ENCODE peak calls at places on chromosomes 13 and 19, in four cellular contexts. V is GM23248, Q is GM23338, D is mammary epithelial cell. S is an unnamed sample.

GRCh38 chr13:41966671-41967070 is 5.8 kb upstream of the VWA8 start:
- DNase-seq in V (no peak), Q (no peak), D (no peak), S (no peak)

GRCh38 chr13:96792736-96793444 is 201.4 kb downstream of the OXGR1 start:
- DNase-seq in D (no peak), Q (no peak), V (no peak), S (no peak)

GRCh38 chr13:32414580-32414979 is 13.3 kb downstream of the N4BP2L1 start:
- DNase-seq in V (no peak), D (no peak), Q (no peak), S (no peak)

GRCh38 chr19:12639901-12640613 is 26.5 kb downstream of the MAN2B1 start:
- DNase-seq in D (peak), V (peak), Q (peak), S (peak)

GRCh38 chr19:3358919-3359849 is 7.2 kb upstream of the NFIC start:
- DNase-seq in D (no peak), V (peak), Q (peak), S (no peak)

GRCh38 chr19:2443116-2443784 is 13.5 kb downstream of the LMNB2 start:
- DNase-seq in D (no peak), V (no peak), Q (no peak), S (no peak)

GRCh38 chr19:47531640-47532387 is 17.0 kb upstream of the NAPA start:
- DNase-seq in V (no peak), D (no peak), Q (no peak), S (no peak)

GRCh38 chr13:69935043-69935442 is 172.6 kb upstream of the ATXN8OS start:
- DNase-seq in D (peak), Q (no peak), V (no peak), S (no peak)

GRCh38 chr13:98488736-98489135 is 88.2 kb downstream of the STK24 start:
- DNase-seq in V (no peak), D (no peak), Q (no peak), S (no peak)

GRCh38 chr13:112032186-112032835 is 34.6 kb upstream of the SOX1 start:
- DNase-seq in D (peak), V (peak), Q (no peak), S (no peak)

GRCh38 chr13:47822036-47822435 is 179.0 kb downstream of the SUCLA2 start:
- DNase-seq in V (no peak), Q (no peak), D (no peak), S (no peak)
- TF ChIP-seq EZH2 in V (no peak), Q (no peak), D (no peak), S (no peak)

DNA sequence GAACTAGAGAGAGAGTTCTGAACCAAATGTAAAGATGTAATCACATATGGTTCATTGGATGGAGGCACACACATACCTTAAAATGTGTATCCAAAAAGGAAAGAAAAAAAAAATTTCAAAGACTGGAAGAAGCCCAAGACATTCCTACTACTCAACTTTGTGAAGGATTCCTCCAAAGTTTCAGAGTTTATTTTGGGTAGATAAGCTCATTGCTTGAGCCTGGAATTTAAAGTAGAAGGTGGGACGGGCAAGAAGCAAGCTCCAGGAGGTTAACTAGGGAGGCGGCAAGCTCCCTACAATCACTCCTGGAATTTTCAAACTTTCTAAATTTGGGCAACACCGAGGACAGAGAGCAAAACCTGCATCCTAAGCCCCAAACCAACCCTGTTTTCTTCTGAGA is 1.9 kb downstream of the TSHZ3 start:
- DNase-seq in V (peak), Q (no peak), D (no peak), S (no peak)
- H3K4me3 ChIP-seq in V (peak), Q (peak), D (no peak), S (no peak)

GRCh38 chr13:103884139-103884723 is 818.0 kb upstream of the SLC10A2 start:
- DNase-seq in V (no peak), Q (no peak), D (no peak), S (no peak)
- H2AFZ ChIP-seq in V (no peak), Q (no peak), D (no peak), S (no peak)

GRCh38 chr13:39349391-39349790 is 253.6 kb downstream of the LHFPL6 start:
- DNase-seq in V (no peak), D (no peak), Q (no peak), S (no peak)
- TF ChIP-seq EZH2 in V (no peak), D (no peak), Q (no peak), S (no peak)

DNA sequence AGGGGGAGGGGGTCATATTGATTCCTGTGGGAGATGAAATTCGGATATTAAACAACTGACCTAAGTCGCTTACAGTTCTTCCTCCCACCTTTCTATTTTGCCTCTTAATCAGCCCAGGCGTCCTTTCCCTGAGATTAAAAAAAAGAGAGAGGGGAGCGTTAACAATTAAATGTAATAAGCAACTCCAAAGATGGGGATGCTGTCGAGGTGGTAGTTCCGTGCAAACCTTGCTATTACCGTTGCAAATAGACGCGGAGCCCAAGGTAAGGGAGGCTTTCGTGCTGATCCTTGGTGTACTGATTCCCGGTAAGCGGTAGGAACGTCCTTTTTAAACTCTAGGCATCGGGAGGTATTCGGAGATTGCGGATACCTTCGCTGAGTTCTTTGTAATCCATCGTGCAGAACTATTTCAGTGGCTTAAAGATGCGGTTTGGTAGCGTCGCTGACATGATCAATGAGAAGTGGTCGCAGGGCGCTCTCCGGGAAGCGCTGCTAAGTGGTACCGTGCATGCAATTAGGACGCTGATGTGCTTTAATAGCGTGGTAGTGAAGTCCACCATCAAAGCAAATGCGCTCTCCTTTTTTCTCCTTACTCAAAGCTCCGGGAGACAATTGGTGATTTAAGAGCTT is 3.1 kb downstream of the SLITRK5 start:
- DNase-seq in Q (peak), D (no peak), V (no peak), S (no peak)
- H3K4me3 ChIP-seq in Q (peak), D (no peak), V (no peak), S (no peak)

GRCh38 chr13:36774895-36775294 is 44.1 kb upstream of the RFXAP start:
- DNase-seq in D (no peak), Q (no peak), V (no peak), S (peak)

GRCh38 chr13:36783883-36784282 is 35.1 kb upstream of the RFXAP start:
- DNase-seq in Q (no peak), V (no peak), D (no peak), S (no peak)

GRCh38 chr13:36776175-36776574 is 42.8 kb upstream of the RFXAP start:
- DNase-seq in D (no peak), V (no peak), Q (no peak), S (no peak)

GRCh38 chr13:36778083-36778671 is 40.8 kb upstream of the RFXAP start:
- DNase-seq in V (peak), Q (peak), D (peak), S (no peak)
- H2AFZ ChIP-seq in V (no peak), Q (peak), D (no peak), S (no peak)

S was measured in endothelial cell of umbilical vein.